ENCODE peak calls at places on chromosomes 1 and 21, in seven cellular contexts. H is transverse colon, J is astrocyte of the spinal cord, M is type B pancreatic cell, E is GM20000, R is IMR-90, K is body of pancreas. L is an unnamed sample.
A peak's percentile ranks its signal among the peaks of the same experiment; 100 is the strongest.

GRCh38 chr1:119715542-119715941 is 3.8 kb downstream of the PHGDH start:
- DNase-seq in H (no peak), E (no peak), M (no peak), R (peak; percentile 21), J (no peak), K (peak; percentile 56), L (peak; percentile 63)

GRCh38 chr21:32299695-32300094 is 1.0 kb downstream of the MRAP start:
- DNase-seq in K (no peak), M (no peak), E (no peak), H (no peak), J (no peak), R (no peak), L (no peak)

GRCh38 chr21:33554236-33554981 is 11.6 kb downstream of the SON start:
- DNase-seq in R (no peak), M (no peak), J (no peak), H (no peak), K (no peak), E (peak; percentile 16), L (no peak)

GRCh38 chr1:160858127-160858909 is 4.4 kb downstream of the CD244 start:
- DNase-seq in R (no peak), E (no peak), M (no peak), H (peak; percentile 86), K (no peak), J (no peak), L (no peak)

GRCh38 chr1:8121261-8122159 is 95.4 kb upstream of the ERRFI1 start:
- DNase-seq in J (peak; percentile 98), M (no peak), K (peak; percentile 51), H (peak; percentile 57), R (peak; percentile 94), E (no peak), L (no peak)

GRCh38 chr1:45490121-45490622 is 791 bp downstream of the TESK2 start:
- DNase-seq in E (no peak), J (peak; percentile 39), H (no peak), R (peak; percentile 21), K (no peak), M (no peak), L (no peak)

GRCh38 chr1:100009458-100009857 is 39.7 kb downstream of the SLC35A3 start:
- DNase-seq in M (no peak), R (peak; percentile 71), H (no peak), E (no peak), J (no peak), K (no peak), L (no peak)

GRCh38 chr1:205633421-205633976 is 1.7 kb upstream of the ELK4 start:
- DNase-seq in M (no peak), E (no peak), R (peak; percentile 85), K (no peak), H (no peak), J (no peak), L (no peak)

GRCh38 chr1:53893999-53894636 is at the start of gene DIO1:
- DNase-seq in K (no peak), E (no peak), M (no peak), J (no peak), H (no peak), R (no peak), L (peak; percentile 16)

GRCh38 chr1:43671626-43672330 is 21.8 kb downstream of the KDM4A start:
- DNase-seq in H (no peak), E (no peak), J (peak; percentile 61), R (peak; percentile 82), M (no peak), K (no peak), L (no peak)

GRCh38 chr1:170354216-170354615 is 177.8 kb upstream of the GORAB start:
- DNase-seq in H (no peak), M (no peak), R (no peak), E (no peak), K (no peak), J (no peak), L (no peak)

GRCh38 chr1:14113841-14114567 is 414.0 kb downstream of the PRDM2 start:
- DNase-seq in J (peak; percentile 58), H (peak; percentile 19), E (peak; percentile 29), R (peak; percentile 13), M (no peak), K (peak; percentile 52), L (peak; percentile 60)

GRCh38 chr1:238404921-238405320 is 514.2 kb upstream of the ZP4 start:
- DNase-seq in J (no peak), H (no peak), R (peak; percentile 51), M (no peak), E (no peak), K (no peak), L (no peak)

GRCh38 chr1:54664364-54664763 is 22.8 kb downstream of the MROH7 start:
- DNase-seq in J (no peak), R (no peak), E (no peak), K (no peak), M (no peak), H (no peak), L (no peak)

GRCh38 chr1:222387020-222387816 is 160.7 kb downstream of the HHIPL2 start:
- DNase-seq in R (no peak), E (no peak), H (no peak), M (no peak), J (no peak), K (no peak), L (peak; percentile 35)

GRCh38 chr1:222385262-222385661 is 162.6 kb downstream of the HHIPL2 start:
- DNase-seq in H (no peak), M (no peak), R (no peak), E (no peak), J (no peak), K (no peak), L (no peak)

GRCh38 chr1:222384536-222384935 is 163.4 kb downstream of the HHIPL2 start:
- DNase-seq in E (no peak), H (no peak), R (no peak), J (no peak), M (no peak), K (no peak), L (no peak)

GRCh38 chr1:222385973-222386372 is 161.9 kb downstream of the HHIPL2 start:
- DNase-seq in K (no peak), M (no peak), E (no peak), J (no peak), R (no peak), H (no peak), L (no peak)

GRCh38 chr1:222382171-222382570 is 165.7 kb downstream of the HHIPL2 start:
- DNase-seq in K (no peak), M (no peak), J (no peak), E (no peak), R (no peak), H (no peak), L (no peak)
- TF ChIP-seq CTCF in K (no peak), M (no peak), J (no peak), E (no peak), R (no peak), H (no peak), L (no peak)

GRCh38 chr1:40965531-40965930 is 14.0 kb upstream of the CTPS1 start:
- DNase-seq in H (no peak), E (no peak), J (no peak), M (peak; percentile 36), R (no peak), K (no peak), L (no peak)
- TF ChIP-seq CTCF in H (no peak), E (no peak), J (no peak), M (no peak), R (no peak), K (no peak), L (no peak)

DNA sequence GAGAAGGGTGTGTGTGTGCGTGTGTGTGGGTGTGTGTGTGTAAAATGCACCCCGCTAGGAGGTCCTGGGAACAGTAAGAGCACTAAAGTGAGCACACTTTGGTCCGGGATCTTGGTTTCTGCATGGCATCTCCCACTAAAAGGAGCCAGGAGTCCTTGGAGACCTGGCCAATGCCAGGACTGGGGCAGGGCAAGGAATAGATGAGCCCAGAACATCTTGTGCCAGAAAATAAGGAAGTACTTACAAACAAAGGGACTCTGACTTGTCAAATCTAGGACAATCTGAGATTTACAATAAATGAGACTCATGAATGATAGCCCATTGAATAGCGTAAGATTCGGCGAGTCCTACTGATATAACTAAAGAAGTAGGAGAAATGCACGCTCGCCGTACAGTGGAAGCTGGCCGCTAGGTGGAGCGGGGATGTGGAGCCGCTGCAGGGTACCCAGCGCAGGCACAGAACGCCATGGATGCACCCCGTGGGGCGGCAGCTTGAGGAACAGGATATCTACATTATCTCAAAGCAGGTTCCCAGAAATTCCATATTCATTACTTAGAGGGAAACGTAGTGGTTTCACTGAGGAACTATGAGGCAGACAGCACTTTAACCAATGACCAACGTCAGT is 7.1 kb downstream of the SLC37A1 start:
- DNase-seq in M (no peak), H (no peak), E (no peak), R (no peak), J (no peak), K (no peak), L (peak; percentile 58)
- TF ChIP-seq CTCF in M (peak; percentile 66), H (no peak), E (no peak), R (no peak), J (peak; percentile 66), K (no peak), L (peak; percentile 53)

DNA sequence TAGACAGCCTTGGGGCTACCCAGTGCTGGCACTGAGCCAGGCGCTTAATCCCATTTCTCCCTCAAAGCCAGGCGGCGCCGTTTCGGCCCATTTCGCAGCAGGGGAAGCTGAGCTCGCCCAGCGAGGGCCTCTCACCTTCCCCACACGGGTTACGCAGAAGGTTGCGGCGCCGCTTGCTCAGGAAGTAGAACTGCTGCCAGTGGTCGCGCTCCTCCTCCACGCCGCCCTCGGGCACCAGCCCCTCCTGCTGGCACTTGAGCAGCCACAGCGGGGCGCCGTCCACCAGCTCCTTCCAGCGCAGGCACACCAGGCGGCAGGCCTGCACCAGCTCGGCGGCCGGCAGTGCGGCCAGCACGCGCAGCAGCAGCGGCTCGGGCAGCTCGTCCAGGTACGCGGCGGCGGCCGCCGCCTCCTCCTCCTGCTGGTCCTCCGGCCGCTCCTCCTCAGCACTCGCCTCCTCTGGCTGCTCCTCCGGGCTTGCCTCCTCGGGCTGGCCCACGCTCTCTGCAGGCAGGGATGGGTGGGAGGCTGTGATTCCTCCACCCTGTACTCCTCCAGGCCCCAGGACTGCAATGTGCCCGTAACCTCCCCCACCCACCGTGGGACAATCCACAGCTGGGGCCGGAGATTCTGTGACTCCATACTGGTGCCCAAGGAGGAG is 3.8 kb downstream of the FBXO2 start:
- DNase-seq in H (peak; percentile 84), J (peak; percentile 60), M (peak; percentile 79), K (peak; percentile 85), R (peak; percentile 49), E (peak; percentile 83), L (peak; percentile 84)
- TF ChIP-seq CTCF in H (peak; percentile 64), J (peak; percentile 53), M (peak; percentile 77), K (peak; percentile 84), R (peak; percentile 75), E (peak; percentile 81), L (peak; percentile 63)

DNA sequence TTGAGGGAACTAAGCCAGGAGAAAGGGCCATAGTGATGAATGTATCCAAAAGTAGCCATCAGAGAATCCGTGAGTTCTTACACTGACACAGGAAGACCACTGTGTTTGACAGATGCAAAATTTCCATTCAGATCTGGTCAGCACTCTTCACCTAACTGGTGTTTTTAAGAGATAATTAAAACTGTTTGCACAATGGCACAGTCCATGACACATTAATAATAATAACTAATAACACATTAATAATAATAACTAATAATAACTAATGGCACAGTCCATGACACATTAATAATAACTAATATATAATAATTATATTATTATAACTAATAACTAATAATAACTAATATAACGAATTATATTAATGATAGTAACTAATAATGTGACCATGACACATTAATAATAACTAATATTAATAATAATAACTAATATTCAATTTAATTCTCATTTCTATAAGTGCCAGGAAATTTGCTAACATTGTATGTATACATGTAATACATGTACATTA is 195.8 kb downstream of the RGS7 start:
- DNase-seq in E (no peak), H (no peak), J (no peak), K (no peak), M (no peak), R (no peak), L (no peak)
- TF ChIP-seq CTCF in E (no peak), H (no peak), J (no peak), K (no peak), M (no peak), R (no peak), L (no peak)